ENCODE peak calls at places on chromosomes 3 and 15, in five cellular contexts. Z is breast epithelium, L is SK-N-SH, X is GM12878, B is HCT116. F is an unnamed sample.
A peak's percentile ranks its signal among the peaks of the same experiment; 100 is the strongest.

GRCh38 chr3:121295453-121295852 is 250.3 kb downstream of the POLQ start:
- DNase-seq in Z (no peak), L (no peak), X (no peak), B (no peak), F (no peak)

GRCh38 chr3:55897573-55898224 is 410.6 kb upstream of the WNT5A start:
- DNase-seq in Z (no peak), L (peak; percentile 38), X (no peak), B (no peak), F (no peak)

GRCh38 chr3:36944012-36944640 is 728 bp downstream of the TRANK1 start:
- DNase-seq in Z (peak; percentile 21), L (peak; percentile 66), X (no peak), B (no peak), F (peak; percentile 89)

GRCh38 chr3:33883538-33884203 is 85.2 kb downstream of the PDCD6IP start:
- DNase-seq in Z (no peak), L (peak; percentile 32), X (no peak), B (peak; percentile 23), F (no peak)

GRCh38 chr3:104460477-104461406 is 906.0 kb upstream of the ALCAM start:
- DNase-seq in Z (no peak), L (no peak), X (peak; percentile 8), B (peak; percentile 35), F (no peak)

GRCh38 chr3:73419179-73419803 is 205.4 kb downstream of the PDZRN3 start:
- DNase-seq in Z (no peak), L (no peak), X (no peak), B (no peak), F (no peak)

GRCh38 chr3:96865605-96866004 is 51.2 kb downstream of the EPHA6 start:
- DNase-seq in Z (no peak), L (no peak), X (no peak), B (no peak), F (no peak)

GRCh38 chr3:40118031-40118610 is 191.4 kb upstream of the EIF1B start:
- DNase-seq in Z (no peak), L (no peak), X (no peak), B (no peak), F (no peak)

GRCh38 chr3:175065492-175065891 is 206.4 kb downstream of the NAALADL2 start:
- DNase-seq in Z (no peak), L (no peak), X (no peak), B (no peak), F (no peak)

GRCh38 chr3:176926688-176927087 is 270.6 kb downstream of the TBL1XR1 start:
- DNase-seq in Z (no peak), L (no peak), X (no peak), B (no peak), F (no peak)

GRCh38 chr15:34582461-34583357 is 742 bp downstream of the GOLGA8B start:
- DNase-seq in Z (no peak), L (peak; percentile 82), X (no peak), B (peak; percentile 2), F (peak; percentile 88)

GRCh38 chr3:16203031-16203430 is 28.6 kb downstream of the GALNT15 start:
- DNase-seq in Z (no peak), L (no peak), X (no peak), B (no peak), F (no peak)

GRCh38 chr15:66066439-66066838 is 187.1 kb downstream of the MEGF11 start:
- DNase-seq in Z (no peak), L (no peak), X (no peak), B (no peak), F (no peak)

GRCh38 chr15:95416576-95416975 is 913.9 kb upstream of the NR2F2 start:
- DNase-seq in Z (no peak), L (no peak), X (no peak), B (no peak), F (no peak)

GRCh38 chr3:134685881-134686802 is 35.3 kb upstream of the KY start:
- DNase-seq in Z (no peak), L (no peak), X (no peak), B (no peak), F (no peak)

GRCh38 chr15:62254137-62254934 is 89.3 kb upstream of the C2CD4B start:
- DNase-seq in Z (no peak), L (peak; percentile 76), X (no peak), B (peak; percentile 49), F (peak; percentile 79)

GRCh38 chr3:40616420-40616819 is 91.7 kb downstream of the ZNF621 start:
- DNase-seq in Z (no peak), L (peak; percentile 15), X (no peak), B (no peak), F (no peak)

GRCh38 chr3:37970802-37971201 is 19.8 kb upstream of the VILL start:
- DNase-seq in Z (no peak), L (no peak), X (no peak), B (no peak), F (no peak)

DNA sequence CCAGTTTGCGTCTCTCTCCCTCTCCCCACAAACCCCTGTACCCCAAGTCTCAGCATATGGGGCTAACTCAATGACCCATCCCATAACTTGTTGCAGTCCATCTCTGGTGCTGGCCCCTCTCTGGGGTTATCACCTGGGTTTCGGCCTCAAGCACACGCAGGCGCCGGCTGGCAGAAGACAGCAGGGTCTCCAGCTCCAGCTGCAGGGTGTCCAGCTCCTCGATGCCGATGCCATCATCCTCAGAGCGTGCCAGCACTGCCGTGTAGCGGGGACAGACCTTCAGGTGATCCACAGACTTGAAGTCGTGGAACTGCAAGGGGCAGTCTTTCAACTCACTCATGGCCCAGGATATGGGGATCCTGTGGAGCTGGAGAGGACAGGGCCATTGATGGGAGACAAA is 1.1 kb downstream of the TADA3 start:
- DNase-seq in Z (no peak), L (no peak), X (no peak), B (no peak), F (no peak)
- H3K4me3 ChIP-seq in Z (no peak overlapping the region), L (peak overlapping the region; percentile 96), X (peak overlapping the region; percentile 89), B (peak overlapping the region; percentile 81), F (peak overlapping the region; percentile 95)

GRCh38 chr15:90419738-90420487 is 31.9 kb downstream of the IQGAP1 start:
- DNase-seq in Z (no peak), L (no peak), X (peak; percentile 19), B (no peak), F (no peak)
- TF ChIP-seq POLR2AphosphoS5 in Z (no peak), L (peak; percentile 37), X (no peak), B (no peak), F (no peak)

GRCh38 chr15:100307241-100307855 is 34.4 kb downstream of the ADAMTS17 start:
- DNase-seq in Z (no peak), L (no peak), X (no peak), B (no peak), F (no peak)
- H3K4me3 ChIP-seq in Z (no peak overlapping the region), L (no peak overlapping the region), X (no peak overlapping the region), B (no peak overlapping the region), F (no peak overlapping the region)

GRCh38 chr15:75104804-75105557 is 81.6 kb downstream of the PPCDC start:
- DNase-seq in Z (peak; percentile 60), L (no peak), X (peak; percentile 88), B (peak; percentile 88), F (no peak)
- TF ChIP-seq POLR2AphosphoS5 in Z (peak; percentile 39), L (no peak), X (no peak), B (peak; percentile 43), F (peak; percentile 83)

GRCh38 chr15:52295421-52295991 is at the start of gene MYO5C:
- DNase-seq in Z (peak; percentile 85), L (peak; percentile 89), X (no peak), B (peak; percentile 64), F (peak; percentile 88)
- H3K4me3 ChIP-seq in Z (peak within 1 kb of the TSS; percentile 60), L (peak within 1 kb of the TSS; percentile 60), X (peak within 1 kb of the TSS; percentile 56), B (peak within 1 kb of the TSS; percentile 73), F (peak within 1 kb of the TSS; percentile 60)

GRCh38 chr15:40087991-40088928 is 20.4 kb downstream of the BMF start:
- DNase-seq in Z (no peak), L (peak; percentile 26), X (no peak), B (no peak), F (peak; percentile 68)
- TF ChIP-seq POLR2AphosphoS5 in Z (peak; percentile 72), L (no peak), X (no peak), B (no peak), F (peak; percentile 12)

DNA sequence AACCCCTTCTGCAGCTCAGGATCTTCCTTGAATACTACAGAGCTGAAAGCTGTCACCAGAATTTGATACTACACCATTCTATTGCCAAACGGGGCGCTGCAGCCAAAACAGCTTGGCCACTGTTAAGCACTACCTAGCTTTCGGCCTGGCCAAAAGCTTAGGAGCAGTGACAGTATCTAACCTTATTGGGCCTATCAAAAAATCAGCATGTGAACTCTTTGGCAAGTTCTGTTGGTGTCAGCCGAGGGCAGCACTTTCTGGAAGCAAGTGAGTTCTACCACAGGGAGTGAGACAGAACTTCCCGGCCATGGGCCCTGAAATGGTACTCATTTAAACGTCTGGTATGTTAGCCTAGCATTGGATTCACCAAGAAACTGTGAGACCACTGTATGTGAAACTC is 16.1 kb upstream of the GYG1 start:
- DNase-seq in Z (no peak), L (no peak), X (no peak), B (no peak), F (no peak)
- H3K4me3 ChIP-seq in Z (no peak overlapping the region), L (no peak overlapping the region), X (no peak overlapping the region), B (no peak overlapping the region), F (no peak overlapping the region)

GRCh38 chr3:58414538-58415197 is 19.0 kb downstream of the PDHB start:
- DNase-seq in Z (no peak), L (peak; percentile 66), X (no peak), B (peak; percentile 44), F (no peak)
- TF ChIP-seq POLR2AphosphoS5 in Z (no peak), L (no peak), X (no peak), B (no peak), F (no peak)

GRCh38 chr3:137768021-137768360 is 3.9 kb downstream of the SOX14 start:
- DNase-seq in Z (no peak), L (peak; percentile 29), X (no peak), B (no peak), F (no peak)

GRCh38 chr3:137769321-137770065 is 5.4 kb downstream of the SOX14 start:
- DNase-seq in Z (no peak), L (peak; percentile 15), X (no peak), B (no peak), F (no peak)

GRCh38 chr3:137770066-137770805 is 6.1 kb downstream of the SOX14 start:
- DNase-seq in Z (no peak), L (peak; percentile 47), X (no peak), B (no peak), F (no peak)

GRCh38 chr3:137767146-137768020 is 3.3 kb downstream of the SOX14 start:
- DNase-seq in Z (no peak), L (peak; percentile 40), X (no peak), B (no peak), F (no peak)

GRCh38 chr3:137768361-137769320 is 4.5 kb downstream of the SOX14 start:
- DNase-seq in Z (no peak), L (peak; percentile 43), X (no peak), B (no peak), F (no peak)
- H3K4me3 ChIP-seq in Z (peak overlapping the region; percentile 37), L (peak overlapping the region; percentile 37), X (no peak overlapping the region), B (no peak overlapping the region), F (peak overlapping the region; percentile 15)